ENCODE peak calls at places on chromosomes 5 and 9, in five cellular contexts. U is spleen; Q is thyroid gland; X is CD8-positive, alpha-beta memory T cell; H is mammary epithelial cell. M is an unnamed sample.

GRCh38 chr9:121485618-121486531 is 13.8 kb downstream of the GGTA1 start:
- DNase-seq in Q (no peak), H (no peak), X (no peak), U (no peak), M (no peak)

GRCh38 chr9:71146511-71146910 is 25.1 kb upstream of the TRPM3 start:
- DNase-seq in H (peak; percentile 22), Q (no peak), X (no peak), U (no peak), M (peak; percentile 9)

GRCh38 chr9:135463140-135463539 is 16.4 kb upstream of the PPP1R26 start:
- DNase-seq in Q (no peak), X (no peak), U (no peak), H (peak; percentile 32), M (peak; percentile 40)

GRCh38 chr9:114000063-114000454 is 78.0 kb downstream of the AMBP start:
- DNase-seq in H (no peak), U (no peak), X (no peak), Q (no peak), M (no peak)

GRCh38 chr5:116297296-116297814 is 212.5 kb downstream of the COMMD10 start:
- DNase-seq in X (no peak), H (no peak), Q (no peak), U (no peak), M (no peak)

GRCh38 chr5:111670826-111671492 is 86.0 kb downstream of the NREP start:
- DNase-seq in U (no peak), H (peak; percentile 91), X (no peak), Q (no peak), M (peak; percentile 89)

GRCh38 chr5:10400834-10401233 is 40.8 kb upstream of the ROPN1L start:
- DNase-seq in Q (no peak), X (no peak), H (peak; percentile 9), U (no peak), M (no peak)

GRCh38 chr9:136844766-136845464 is 2.6 kb downstream of the AJM1 start:
- DNase-seq in Q (no peak), X (no peak), U (no peak), H (no peak), M (no peak)

GRCh38 chr5:150161242-150162141 is 5.1 kb upstream of the CDX1 start:
- DNase-seq in X (peak; percentile 65), H (peak; percentile 55), Q (peak; percentile 66), U (peak; percentile 92), M (peak; percentile 28)

GRCh38 chr9:19931066-19931465 is 142.2 kb upstream of the SLC24A2 start:
- DNase-seq in H (no peak), U (no peak), X (no peak), Q (no peak), M (no peak)

GRCh38 chr9:131270171-131271015 is 5.9 kb downstream of the FAM78A start:
- DNase-seq in Q (peak; percentile 27), X (peak; percentile 70), H (no peak), U (peak; percentile 93), M (no peak)

GRCh38 chr9:128689293-128689770 is 310 bp downstream of the SET start:
- DNase-seq in U (no peak), Q (peak; percentile 60), H (no peak), X (no peak), M (no peak)

GRCh38 chr9:105950448-105950847 is 256.1 kb downstream of the TMEM38B start:
- DNase-seq in U (no peak), H (no peak), X (no peak), Q (no peak), M (no peak)

GRCh38 chr5:33793836-33794549 is 97.8 kb downstream of the ADAMTS12 start:
- DNase-seq in Q (no peak), X (no peak), H (no peak), U (no peak), M (no peak)

GRCh38 chr5:145803617-145804016 is 31.5 kb downstream of the PRELID2 start:
- DNase-seq in H (no peak), U (no peak), Q (no peak), X (no peak), M (no peak)

GRCh38 chr9:82781965-82782392 is 281.0 kb downstream of the RASEF start:
- DNase-seq in H (no peak), U (no peak), Q (no peak), X (no peak), M (no peak)

GRCh38 chr9:30628915-30629564 is 1755.4 kb upstream of the ACO1 start:
- DNase-seq in X (no peak), H (no peak), Q (no peak), U (no peak), M (no peak)

GRCh38 chr5:172170251-172170701 is 17.7 kb downstream of the STK10 start:
- DNase-seq in H (no peak), U (no peak), Q (no peak), X (no peak), M (no peak)

GRCh38 chr5:91090995-91091394 is 292.1 kb downstream of the ARRDC3 start:
- DNase-seq in X (no peak), U (no peak), Q (no peak), H (no peak), M (no peak)

GRCh38 chr5:35284364-35284763 is 54.1 kb upstream of the PRLR start:
- DNase-seq in H (no peak), U (no peak), X (no peak), Q (no peak), M (no peak)

GRCh38 chr9:16526380-16526779 is 344.1 kb downstream of the BNC2 start:
- DNase-seq in X (no peak), Q (no peak), U (no peak), H (peak; percentile 74), M (no peak)

GRCh38 chr5:59548807-59549357 is 344.6 kb downstream of the PDE4D start:
- DNase-seq in X (no peak), U (no peak), H (peak; percentile 37), Q (no peak), M (peak; percentile 42)

GRCh38 chr9:105205787-105206511 is 38.5 kb upstream of the SLC44A1 start:
- DNase-seq in U (no peak), X (no peak), Q (peak; percentile 15), H (no peak), M (no peak)

GRCh38 chr9:36218011-36218410 is 27.3 kb downstream of the CLTA start:
- DNase-seq in Q (no peak), H (no peak), U (no peak), X (no peak), M (no peak)

GRCh38 chr9:33840381-33840780 is 23.4 kb downstream of the UBE2R2 start:
- DNase-seq in U (no peak), H (no peak), Q (no peak), X (no peak), M (no peak)

GRCh38 chr9:33835625-33836260 is 18.8 kb downstream of the UBE2R2 start:
- DNase-seq in U (peak; percentile 56), Q (no peak), H (no peak), X (no peak), M (no peak)
- H3K4me1 ChIP-seq in U (peaks cover 9% of the 10 kb centered on the region), Q (peaks cover 4% of the 10 kb centered on the region), H (peaks cover 12% of the 10 kb centered on the region), X (peaks cover 11% of the 10 kb centered on the region), M (peaks cover 4% of the 10 kb centered on the region)

GRCh38 chr5:77995793-77996409 is 219.8 kb upstream of the TBCA start:
- DNase-seq in H (no peak), Q (no peak), X (no peak), U (no peak), M (no peak)
- H3K27me3 ChIP-seq in H (no peaks in the 10 kb centered on the region), Q (no peaks in the 10 kb centered on the region), X (no peaks in the 10 kb centered on the region), U (no peaks in the 10 kb centered on the region), M (no peaks in the 10 kb centered on the region)

DNA sequence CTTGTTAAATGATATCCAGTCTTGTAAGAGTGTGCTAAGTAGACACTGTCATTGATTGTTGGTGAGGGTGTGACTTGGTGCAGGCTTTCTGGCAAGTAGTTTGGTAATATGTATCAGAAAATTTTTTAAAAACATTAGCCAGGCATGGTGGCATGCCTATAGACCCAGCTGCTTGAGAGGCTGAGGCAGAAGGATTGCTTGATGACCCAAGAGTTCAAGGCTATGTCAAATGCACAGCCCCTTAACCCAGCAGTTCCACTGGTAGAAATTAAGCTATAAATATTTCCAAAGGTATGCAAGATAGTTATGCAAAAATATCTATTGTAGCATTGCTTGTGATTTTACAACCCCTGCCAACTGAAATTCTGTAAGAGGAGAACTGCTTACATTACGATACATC is 24.2 kb downstream of the ZBTB43 start:
- DNase-seq in Q (no peak), U (no peak), H (no peak), X (no peak), M (no peak)
- H3K27ac ChIP-seq in Q (no peak overlapping the region), U (no peak overlapping the region), H (no peak overlapping the region), X (no peak overlapping the region), M (no peak overlapping the region)

DNA sequence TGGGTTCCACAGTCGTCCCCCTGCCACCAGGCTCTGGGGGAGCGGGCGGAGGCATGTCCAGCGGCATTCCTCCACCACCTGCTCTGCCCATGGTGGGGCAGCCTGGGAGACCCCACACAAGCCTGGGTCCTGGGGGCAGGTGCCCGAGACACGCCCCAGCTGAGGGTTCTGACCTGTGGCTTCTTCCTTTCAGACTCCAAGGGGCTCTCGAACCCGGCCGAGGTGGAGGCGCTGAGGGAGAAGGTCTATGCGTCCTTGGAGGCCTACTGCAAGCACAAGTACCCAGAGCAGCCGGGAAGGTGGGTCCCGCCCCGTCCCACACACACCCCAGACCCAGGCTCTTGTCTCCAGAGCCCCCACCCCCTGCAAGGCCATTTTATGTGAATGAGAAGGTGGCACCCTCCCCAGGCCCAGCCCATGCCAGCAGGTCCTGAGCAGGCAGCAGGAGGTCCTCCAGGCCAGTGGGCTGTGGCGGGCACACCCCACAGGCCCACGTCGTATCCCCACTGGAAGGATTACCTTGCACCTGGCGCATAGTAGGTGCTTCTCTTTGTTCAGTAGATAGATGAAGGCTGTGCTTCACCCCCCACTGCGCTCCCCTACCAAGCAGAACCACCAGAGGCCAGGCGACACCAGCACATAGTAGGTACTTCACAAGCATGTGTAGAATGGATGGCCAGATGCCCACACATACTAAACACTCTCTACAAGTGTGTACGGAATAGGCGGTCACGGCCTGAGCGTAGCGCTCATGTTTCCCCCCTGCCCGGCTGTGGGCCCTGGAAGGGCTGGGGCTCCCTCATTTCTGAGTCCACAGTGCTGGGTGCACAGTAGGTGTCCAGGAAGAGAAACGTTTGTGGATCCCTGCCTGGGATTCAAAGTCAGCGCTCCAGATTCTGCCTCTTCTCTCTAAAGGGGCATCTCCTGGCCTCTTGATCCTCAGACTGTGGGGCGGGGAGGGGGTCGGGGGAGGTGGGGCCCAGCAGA is 107.9 kb downstream of the RXRA start:
- DNase-seq in Q (peak; percentile 36), X (no peak), U (no peak), H (no peak), M (no peak)
- H3K4me1 ChIP-seq in Q (peaks cover 38% of the 10 kb centered on the region), X (no peaks in the 10 kb centered on the region), U (peaks cover 19% of the 10 kb centered on the region), H (peaks cover 37% of the 10 kb centered on the region), M (no peaks in the 10 kb centered on the region)